ENCODE peak calls at places on chromosomes 13 and 19, in eight cellular contexts. One of them, this sample, is unnamed. For H4K20me1, the result is how much of the 10 kb centered on the place peaks cover.

GRCh38 chr13:97308735-97309429 is 86.7 kb downstream of the MBNL2 start:
- DNase-seq in GM12878: no peak
- DNase-seq in HCT116: no peak
- DNase-seq in GM23248: peak
- DNase-seq in astrocyte: peak
- DNase-seq in Karpas-422: peak
- DNase-seq in IMR-90: peak
- DNase-seq in PC-3: peak
- DNase-seq in this sample: peak

GRCh38 chr19:45076029-45076850 is at the start of gene ZNF296:
- DNase-seq in PC-3: peak
- DNase-seq in IMR-90: no peak
- DNase-seq in GM23248: peak
- DNase-seq in GM12878: no peak
- DNase-seq in Karpas-422: peak
- DNase-seq in HCT116: peak
- DNase-seq in astrocyte: no peak
- DNase-seq in this sample: peak

GRCh38 chr13:95713651-95714050 is 36.7 kb downstream of the DNAJC3 start:
- DNase-seq in Karpas-422: no peak
- DNase-seq in HCT116: no peak
- DNase-seq in PC-3: peak
- DNase-seq in astrocyte: no peak
- DNase-seq in GM23248: peak
- DNase-seq in GM12878: no peak
- DNase-seq in IMR-90: peak
- DNase-seq in this sample: no peak

GRCh38 chr19:10819124-10820060 is 16.6 kb downstream of the TMED1 start:
- DNase-seq in HCT116: no peak
- DNase-seq in GM12878: no peak
- DNase-seq in GM23248: no peak
- DNase-seq in PC-3: no peak
- DNase-seq in astrocyte: no peak
- DNase-seq in IMR-90: no peak
- DNase-seq in Karpas-422: no peak
- DNase-seq in this sample: no peak

GRCh38 chr19:32675720-32676185 is at the start of gene RGS9BP:
- DNase-seq in GM23248: peak
- DNase-seq in IMR-90: peak
- DNase-seq in astrocyte: peak
- DNase-seq in PC-3: peak
- DNase-seq in GM12878: no peak
- DNase-seq in Karpas-422: peak
- DNase-seq in HCT116: no peak
- DNase-seq in this sample: no peak

GRCh38 chr13:27790523-27790922 is 1.8 kb upstream of the GSX1 start:
- DNase-seq in Karpas-422: no peak
- DNase-seq in GM12878: no peak
- DNase-seq in IMR-90: no peak
- DNase-seq in HCT116: no peak
- DNase-seq in PC-3: no peak
- DNase-seq in astrocyte: no peak
- DNase-seq in GM23248: no peak
- DNase-seq in this sample: no peak

GRCh38 chr13:40503966-40504591 is 162.4 kb downstream of the FOXO1 start:
- DNase-seq in GM12878: no peak
- DNase-seq in GM23248: peak
- DNase-seq in astrocyte: peak
- DNase-seq in PC-3: peak
- DNase-seq in IMR-90: peak
- DNase-seq in Karpas-422: no peak
- DNase-seq in HCT116: no peak
- DNase-seq in this sample: peak

GRCh38 chr19:46611791-46612190 is 10.7 kb downstream of the CALM3 start:
- DNase-seq in GM12878: no peak
- DNase-seq in PC-3: no peak
- DNase-seq in GM23248: no peak
- DNase-seq in Karpas-422: no peak
- DNase-seq in astrocyte: no peak
- DNase-seq in IMR-90: no peak
- DNase-seq in HCT116: no peak
- DNase-seq in this sample: no peak

GRCh38 chr19:52270266-52270885 is 989 bp downstream of the ZNF766 start:
- DNase-seq in astrocyte: no peak
- DNase-seq in HCT116: no peak
- DNase-seq in Karpas-422: peak
- DNase-seq in GM12878: no peak
- DNase-seq in GM23248: peak
- DNase-seq in IMR-90: peak
- DNase-seq in PC-3: no peak
- DNase-seq in this sample: peak

GRCh38 chr19:33704271-33704670 is 82.5 kb downstream of the CHST8 start:
- DNase-seq in IMR-90: no peak
- DNase-seq in astrocyte: no peak
- DNase-seq in GM23248: no peak
- DNase-seq in HCT116: no peak
- DNase-seq in PC-3: no peak
- DNase-seq in Karpas-422: no peak
- DNase-seq in GM12878: no peak
- DNase-seq in this sample: no peak

GRCh38 chr13:36515466-36515865 is 83.2 kb downstream of the CCNA1 start:
- DNase-seq in PC-3: no peak
- DNase-seq in Karpas-422: no peak
- DNase-seq in astrocyte: no peak
- DNase-seq in HCT116: no peak
- DNase-seq in GM12878: no peak
- DNase-seq in GM23248: no peak
- DNase-seq in IMR-90: no peak
- DNase-seq in this sample: no peak

GRCh38 chr13:89733686-89734085 is 1613.8 kb upstream of the MIR17HG start:
- DNase-seq in PC-3: no peak
- DNase-seq in IMR-90: no peak
- DNase-seq in HCT116: no peak
- DNase-seq in GM23248: no peak
- DNase-seq in GM12878: no peak
- DNase-seq in astrocyte: no peak
- DNase-seq in Karpas-422: no peak
- DNase-seq in this sample: no peak

GRCh38 chr19:47479701-47480503 is 4.1 kb downstream of the KPTN start:
- DNase-seq in IMR-90: no peak
- DNase-seq in Karpas-422: no peak
- DNase-seq in HCT116: no peak
- DNase-seq in PC-3: no peak
- DNase-seq in GM23248: no peak
- DNase-seq in GM12878: no peak
- DNase-seq in astrocyte: no peak
- DNase-seq in this sample: no peak

GRCh38 chr19:3658823-3659745 is 32.5 kb upstream of the CACTIN start:
- DNase-seq in HCT116: no peak
- DNase-seq in astrocyte: no peak
- DNase-seq in PC-3: no peak
- DNase-seq in IMR-90: no peak
- DNase-seq in Karpas-422: no peak
- DNase-seq in GM23248: no peak
- DNase-seq in GM12878: no peak
- DNase-seq in this sample: no peak

GRCh38 chr19:709196-709964 is 645 bp downstream of the PALM start:
- DNase-seq in PC-3: no peak
- DNase-seq in astrocyte: no peak
- DNase-seq in IMR-90: no peak
- DNase-seq in HCT116: no peak
- DNase-seq in GM23248: no peak
- DNase-seq in GM12878: no peak
- DNase-seq in Karpas-422: no peak
- DNase-seq in this sample: no peak

GRCh38 chr13:103803349-103803748 is 737.1 kb upstream of the SLC10A2 start:
- DNase-seq in astrocyte: no peak
- DNase-seq in PC-3: no peak
- DNase-seq in GM23248: no peak
- DNase-seq in GM12878: no peak
- DNase-seq in HCT116: no peak
- DNase-seq in Karpas-422: no peak
- DNase-seq in IMR-90: no peak
- DNase-seq in this sample: no peak

GRCh38 chr13:21079761-21080730 is 18.7 kb upstream of the LATS2 start:
- DNase-seq in PC-3: peak
- DNase-seq in IMR-90: peak
- DNase-seq in GM23248: peak
- DNase-seq in HCT116: no peak
- DNase-seq in Karpas-422: no peak
- DNase-seq in astrocyte: peak
- DNase-seq in GM12878: no peak
- DNase-seq in this sample: peak

GRCh38 chr13:104011505-104012270 is 945.5 kb upstream of the SLC10A2 start:
- DNase-seq in astrocyte: peak
- DNase-seq in HCT116: no peak
- DNase-seq in Karpas-422: no peak
- DNase-seq in GM12878: no peak
- DNase-seq in PC-3: peak
- DNase-seq in IMR-90: no peak
- DNase-seq in GM23248: no peak
- DNase-seq in this sample: no peak

GRCh38 chr19:7541481-7541824 is 5.9 kb downstream of the PNPLA6 start:
- DNase-seq in Karpas-422: no peak
- DNase-seq in HCT116: no peak
- DNase-seq in GM23248: no peak
- DNase-seq in PC-3: no peak
- DNase-seq in astrocyte: no peak
- DNase-seq in IMR-90: no peak
- DNase-seq in GM12878: no peak
- DNase-seq in this sample: no peak

GRCh38 chr13:102260256-102260655 is 141.6 kb downstream of the FGF14 start:
- DNase-seq in HCT116: no peak
- DNase-seq in GM23248: no peak
- DNase-seq in astrocyte: no peak
- DNase-seq in GM12878: no peak
- DNase-seq in Karpas-422: no peak
- DNase-seq in IMR-90: no peak
- DNase-seq in PC-3: no peak
- DNase-seq in this sample: no peak

GRCh38 chr13:93948523-93948922 is 531.0 kb downstream of the DCT start:
- DNase-seq in astrocyte: no peak
- DNase-seq in GM23248: no peak
- DNase-seq in IMR-90: no peak
- DNase-seq in Karpas-422: no peak
- DNase-seq in GM12878: no peak
- DNase-seq in PC-3: no peak
- DNase-seq in HCT116: no peak
- DNase-seq in this sample: no peak

GRCh38 chr19:10551698-10552301 is 8.1 kb downstream of the ATG4D start:
- DNase-seq in GM12878: no peak
- DNase-seq in PC-3: peak
- DNase-seq in astrocyte: no peak
- DNase-seq in IMR-90: no peak
- DNase-seq in HCT116: peak
- DNase-seq in GM23248: peak
- DNase-seq in Karpas-422: peak
- DNase-seq in this sample: peak

GRCh38 chr19:2323707-2324106 is 4.7 kb downstream of the LSM7 start:
- DNase-seq in HCT116: no peak
- DNase-seq in GM12878: no peak
- DNase-seq in IMR-90: no peak
- DNase-seq in Karpas-422: no peak
- DNase-seq in PC-3: no peak
- DNase-seq in GM23248: no peak
- DNase-seq in astrocyte: no peak
- DNase-seq in this sample: no peak
- H3K4me2 ChIP-seq in HCT116: no peak
- H3K4me2 ChIP-seq in GM12878: no peak
- H3K4me2 ChIP-seq in IMR-90: no peak
- H3K4me2 ChIP-seq in Karpas-422: no peak
- H3K4me2 ChIP-seq in PC-3: no peak
- H3K4me2 ChIP-seq in GM23248: no peak
- H3K4me2 ChIP-seq in astrocyte: no peak
- H3K4me2 ChIP-seq in this sample: no peak

GRCh38 chr19:5940260-5941208 is 26.5 kb downstream of the CAPS start:
- DNase-seq in GM12878: no peak
- DNase-seq in GM23248: no peak
- DNase-seq in IMR-90: no peak
- DNase-seq in astrocyte: no peak
- DNase-seq in PC-3: no peak
- DNase-seq in HCT116: no peak
- DNase-seq in Karpas-422: no peak
- DNase-seq in this sample: no peak
- H4K20me1 ChIP-seq in GM12878: under half
- H4K20me1 ChIP-seq in GM23248: under half
- H4K20me1 ChIP-seq in IMR-90: under half
- H4K20me1 ChIP-seq in astrocyte: half or more
- H4K20me1 ChIP-seq in PC-3: under half
- H4K20me1 ChIP-seq in HCT116: under half
- H4K20me1 ChIP-seq in Karpas-422: under half
- H4K20me1 ChIP-seq in this sample: under half

DNA sequence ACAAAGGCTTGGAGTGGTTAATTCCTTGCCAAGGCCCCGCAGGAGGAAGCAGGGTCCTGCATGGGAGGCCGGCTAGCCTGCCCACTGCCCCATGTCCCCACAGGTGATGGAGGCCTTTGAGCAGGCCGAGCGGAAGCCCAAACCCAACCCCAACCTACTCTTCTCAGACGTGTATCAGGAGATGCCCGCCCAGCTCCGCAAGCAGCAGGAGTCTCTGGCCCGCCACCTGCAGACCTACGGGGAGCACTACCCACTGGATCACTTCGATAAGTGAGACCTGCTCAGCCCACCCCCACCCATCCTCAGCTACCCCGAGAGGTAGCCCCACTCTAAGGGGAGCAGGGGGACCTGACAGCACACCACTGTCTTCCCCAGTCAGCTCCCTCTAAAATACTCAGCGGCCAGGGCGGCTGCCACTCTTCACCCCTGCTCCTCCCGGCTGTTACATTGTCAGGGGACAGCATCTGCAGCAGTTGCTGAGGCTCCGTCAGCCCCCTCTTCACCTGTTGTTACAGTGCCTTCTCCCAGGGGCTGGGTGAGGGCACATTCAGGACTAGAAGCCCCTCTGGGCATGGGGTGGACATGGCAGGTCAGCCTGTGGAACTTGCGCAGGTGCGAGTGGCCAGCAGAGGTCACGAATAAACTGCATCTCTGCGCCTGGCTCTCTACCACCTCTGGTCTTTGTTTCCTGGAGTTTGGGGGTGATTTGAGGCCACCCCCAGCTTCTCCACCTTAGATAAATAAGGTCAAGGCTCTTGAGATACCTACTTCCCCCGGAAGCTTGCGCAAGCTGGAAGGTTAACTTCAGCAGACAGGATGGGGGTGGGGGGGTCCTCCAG is 2.6 kb downstream of the B3GNT8 start:
- DNase-seq in astrocyte: no peak
- DNase-seq in GM23248: no peak
- DNase-seq in GM12878: no peak
- DNase-seq in PC-3: no peak
- DNase-seq in HCT116: no peak
- DNase-seq in Karpas-422: peak
- DNase-seq in IMR-90: no peak
- DNase-seq in this sample: no peak
- H3K4me2 ChIP-seq in astrocyte: no peak
- H3K4me2 ChIP-seq in GM23248: no peak
- H3K4me2 ChIP-seq in GM12878: no peak
- H3K4me2 ChIP-seq in PC-3: no peak
- H3K4me2 ChIP-seq in HCT116: no peak
- H3K4me2 ChIP-seq in Karpas-422: no peak
- H3K4me2 ChIP-seq in IMR-90: no peak
- H3K4me2 ChIP-seq in this sample: no peak

GRCh38 chr13:53788286-53788685 is 759.7 kb downstream of the OLFM4 start:
- DNase-seq in astrocyte: no peak
- DNase-seq in Karpas-422: no peak
- DNase-seq in PC-3: no peak
- DNase-seq in GM12878: no peak
- DNase-seq in HCT116: no peak
- DNase-seq in GM23248: no peak
- DNase-seq in IMR-90: no peak
- DNase-seq in this sample: no peak
- H4K20me1 ChIP-seq in astrocyte: under half
- H4K20me1 ChIP-seq in Karpas-422: under half
- H4K20me1 ChIP-seq in PC-3: under half
- H4K20me1 ChIP-seq in GM12878: under half
- H4K20me1 ChIP-seq in HCT116: under half
- H4K20me1 ChIP-seq in GM23248: under half
- H4K20me1 ChIP-seq in IMR-90: under half
- H4K20me1 ChIP-seq in this sample: under half

This sample was measured in mammary epithelial cell.